ENCODE peak calls at places on chromosomes 5 and 9, in ten cellular contexts. Y is SK-N-SH; P is foreskin keratinocyte; K is CD8-positive, alpha-beta T cell; V is endothelial cell of umbilical vein; W is pancreas; R is GM12878; C is transverse colon; B is kidney; M is left ventricle myocardium inferior. N is an unnamed sample. For H3K4me1, the result is how much of the 10 kb centered on the place peaks cover.

GRCh38 chr9:4548796-4549725 is 58.8 kb downstream of the SLC1A1 start:
- DNase-seq in M (peak), K (no peak), Y (peak), C (peak), P (no peak), V (peak), W (no peak), R (no peak), B (no peak), N (no peak)

GRCh38 chr5:118196229-118196628 is 792.1 kb downstream of the DTWD2 start:
- DNase-seq in V (no peak), K (no peak), W (no peak), Y (no peak), C (no peak), P (no peak), R (no peak), B (no peak), M (no peak), N (no peak)

GRCh38 chr5:144880513-144880912 is 709.8 kb downstream of the KCTD16 start:
- DNase-seq in K (no peak), W (no peak), M (no peak), Y (no peak), P (no peak), C (no peak), R (no peak), V (no peak), B (no peak), N (no peak)

GRCh38 chr5:35046754-35047153 is 995 bp downstream of the AGXT2 start:
- DNase-seq in W (no peak), R (no peak), P (no peak), K (no peak), Y (no peak), C (no peak), M (no peak), B (no peak), V (no peak), N (no peak)

GRCh38 chr5:114408847-114409246 is 47.0 kb downstream of the KCNN2 start:
- DNase-seq in B (no peak), V (no peak), Y (no peak), W (no peak), R (no peak), K (no peak), C (no peak), P (no peak), M (no peak), N (no peak)

GRCh38 chr5:126568206-126568755 is 26.7 kb downstream of the ALDH7A1 start:
- DNase-seq in V (no peak), K (no peak), R (no peak), M (no peak), W (no peak), C (no peak), Y (no peak), P (no peak), B (no peak), N (no peak)

GRCh38 chr9:26034776-26035175 is 356.5 kb upstream of the TUSC1 start:
- DNase-seq in R (no peak), P (no peak), W (no peak), Y (no peak), M (no peak), V (no peak), B (no peak), K (no peak), C (no peak), N (no peak)

GRCh38 chr9:137237759-137238726 is 3.0 kb upstream of the TUBB4B start:
- DNase-seq in K (no peak), R (no peak), V (no peak), P (no peak), M (no peak), Y (no peak), B (no peak), W (no peak), C (peak), N (no peak)

GRCh38 chr9:129005336-129005997 is 22.7 kb downstream of the SH3GLB2 start:
- DNase-seq in W (no peak), B (peak), M (no peak), P (no peak), K (no peak), V (no peak), R (no peak), Y (no peak), C (no peak), N (no peak)

GRCh38 chr5:22887566-22887965 is 34.4 kb upstream of the CDH12 start:
- DNase-seq in Y (no peak), W (no peak), R (no peak), M (no peak), C (no peak), B (no peak), P (no peak), V (no peak), K (no peak), N (no peak)

GRCh38 chr9:89892053-89892419 is 287.2 kb downstream of the GADD45G start:
- DNase-seq in B (no peak), R (no peak), M (no peak), P (no peak), Y (no peak), C (no peak), K (no peak), W (no peak), V (no peak), N (no peak)

GRCh38 chr9:136577941-136578619 is 32.2 kb upstream of the NOTCH1 start:
- DNase-seq in C (no peak), R (no peak), V (no peak), B (peak), P (no peak), W (no peak), K (no peak), Y (no peak), M (no peak), N (no peak)

GRCh38 chr9:32968101-32969011 is 33.1 kb downstream of the APTX start:
- DNase-seq in Y (peak), W (peak), M (no peak), C (peak), V (peak), K (peak), B (no peak), R (no peak), P (no peak), N (peak)

GRCh38 chr5:56247596-56247995 is 14.5 kb upstream of the ANKRD55 start:
- DNase-seq in V (peak), K (no peak), C (no peak), P (no peak), B (no peak), R (no peak), W (no peak), Y (no peak), M (no peak), N (no peak)

GRCh38 chr9:17665450-17665849 is 86.6 kb downstream of the SH3GL2 start:
- DNase-seq in V (no peak), K (no peak), Y (no peak), R (no peak), P (no peak), M (no peak), W (no peak), C (no peak), B (no peak), N (no peak)

GRCh38 chr5:169161022-169161680 is 139.8 kb downstream of the SLIT3 start:
- DNase-seq in R (no peak), P (no peak), B (peak), Y (peak), W (peak), C (no peak), K (no peak), M (peak), V (peak), N (peak)

GRCh38 chr5:154708207-154708606 is 47.0 kb upstream of the LARP1 start:
- DNase-seq in B (no peak), R (no peak), P (no peak), M (no peak), W (no peak), K (no peak), Y (no peak), V (no peak), C (no peak), N (no peak)

GRCh38 chr9:116565986-116566385 is 121.1 kb upstream of the TRIM32 start:
- DNase-seq in M (no peak), P (peak), Y (no peak), K (no peak), W (no peak), V (no peak), R (no peak), C (no peak), B (no peak), N (no peak)

GRCh38 chr5:160303690-160304089 is 8.7 kb downstream of the CCNJL start:
- DNase-seq in M (peak), B (no peak), C (no peak), V (no peak), P (no peak), R (no peak), Y (no peak), W (no peak), K (no peak), N (no peak)

GRCh38 chr5:115097236-115097635 is 72.5 kb downstream of the TRIM36 start:
- DNase-seq in W (no peak), R (no peak), V (no peak), Y (no peak), P (no peak), K (no peak), B (no peak), C (no peak), M (no peak), N (no peak)

GRCh38 chr5:93581738-93582414 is 857 bp upstream of the NR2F1-AS1 start:
- DNase-seq in R (no peak), W (no peak), C (no peak), K (no peak), B (no peak), Y (no peak), P (no peak), V (peak), M (no peak), N (no peak)

GRCh38 chr9:87087197-87087596 is 139.9 kb upstream of the GAS1 start:
- DNase-seq in M (no peak), C (no peak), V (no peak), Y (no peak), P (no peak), W (no peak), K (no peak), R (no peak), B (no peak), N (no peak)

GRCh38 chr9:118595719-118596305 is 773.4 kb downstream of the BRINP1 start:
- DNase-seq in B (no peak), V (peak), C (peak), K (no peak), M (no peak), Y (peak), W (no peak), P (peak), R (no peak), N (no peak)

GRCh38 chr9:138116521-138116920 is 238.9 kb downstream of the CACNA1B start:
- DNase-seq in B (peak), P (no peak), Y (peak), R (no peak), V (no peak), M (no peak), C (no peak), W (no peak), K (no peak), N (no peak)

GRCh38 chr5:124285071-124285470 is 461.4 kb downstream of the ZNF608 start:
- DNase-seq in M (no peak), V (no peak), W (peak), K (no peak), Y (no peak), B (no peak), R (no peak), C (no peak), P (no peak), N (peak)

GRCh38 chr5:172911976-172912375 is 47.2 kb upstream of the RPL26L1 start:
- DNase-seq in C (no peak), W (no peak), K (no peak), R (no peak), Y (no peak), P (no peak), V (no peak), M (no peak), B (no peak), N (no peak)

GRCh38 chr9:15421532-15421931 is 1.1 kb upstream of the SNAPC3 start:
- DNase-seq in W (no peak), P (no peak), M (no peak), K (no peak), C (peak), Y (no peak), B (no peak), V (no peak), R (no peak), N (no peak)

GRCh38 chr9:80698725-80699124 is 990.6 kb downstream of the TLE1 start:
- DNase-seq in B (no peak), R (no peak), P (no peak), K (no peak), Y (no peak), V (no peak), W (no peak), M (no peak), C (no peak), N (no peak)

GRCh38 chr5:57478826-57479225 is 3.8 kb downstream of the ACTBL2 start:
- DNase-seq in R (no peak), B (no peak), W (no peak), V (no peak), Y (no peak), M (no peak), P (no peak), C (no peak), K (no peak), N (no peak)

GRCh38 chr5:41925555-41925946 is 470 bp downstream of the FBXO4 start:
- DNase-seq in R (no peak), V (peak), P (peak), M (peak), C (no peak), K (no peak), W (peak), Y (no peak), B (peak), N (no peak)

GRCh38 chr5:113039229-113039628 is 62.6 kb downstream of the DCP2 start:
- DNase-seq in V (no peak), M (no peak), B (no peak), Y (no peak), C (no peak), W (no peak), R (no peak), K (no peak), P (no peak), N (peak)

GRCh38 chr5:150103678-150104549 is 17.6 kb upstream of the CSF1R start:
- DNase-seq in W (no peak), K (no peak), B (no peak), V (no peak), R (no peak), Y (no peak), M (no peak), C (no peak), P (no peak), N (peak)

GRCh38 chr9:133572821-133573361 is 36.3 kb downstream of the FAM163B start:
- DNase-seq in M (peak), K (no peak), Y (peak), B (no peak), W (no peak), P (no peak), V (no peak), R (no peak), C (peak), N (peak)

GRCh38 chr5:149829954-149830353 is 99.8 kb downstream of the PPARGC1B start:
- DNase-seq in P (no peak), R (no peak), V (no peak), C (no peak), B (no peak), W (no peak), K (no peak), Y (peak), M (no peak), N (no peak)

GRCh38 chr9:74760031-74760700 is 127.6 kb downstream of the TRPM6 start:
- DNase-seq in C (no peak), V (no peak), B (no peak), P (peak), W (no peak), M (no peak), K (no peak), R (no peak), Y (no peak), N (no peak)

GRCh38 chr9:136695435-136695895 is 8.2 kb upstream of the AGPAT2 start:
- DNase-seq in P (no peak), B (peak), Y (no peak), M (no peak), K (no peak), R (no peak), C (peak), V (peak), W (peak), N (peak)

GRCh38 chr9:129558551-129559505 is 62.1 kb downstream of the C9orf50 start:
- DNase-seq in R (no peak), P (no peak), C (no peak), Y (peak), W (no peak), M (no peak), V (no peak), B (peak), K (no peak), N (no peak)

GRCh38 chr9:127563579-127563978 is 48.5 kb upstream of the STXBP1 start:
- DNase-seq in P (no peak), Y (no peak), W (no peak), K (no peak), V (no peak), R (no peak), B (no peak), M (no peak), C (no peak), N (no peak)

GRCh38 chr9:127561491-127562270 is 50.4 kb upstream of the STXBP1 start:
- DNase-seq in K (no peak), W (peak), Y (no peak), V (peak), C (peak), M (peak), P (peak), R (no peak), B (peak), N (peak)

GRCh38 chr9:127565231-127565630 is 46.8 kb upstream of the STXBP1 start:
- DNase-seq in K (no peak), M (no peak), R (no peak), P (no peak), B (no peak), C (no peak), Y (no peak), W (no peak), V (no peak), N (no peak)

GRCh38 chr9:127562841-127563523 is 49.1 kb upstream of the STXBP1 start:
- DNase-seq in Y (no peak), B (no peak), C (no peak), V (peak), K (no peak), M (no peak), W (no peak), R (no peak), P (no peak), N (no peak)

GRCh38 chr9:127562271-127562780 is 49.8 kb upstream of the STXBP1 start:
- DNase-seq in M (no peak), V (no peak), Y (no peak), B (no peak), R (no peak), C (no peak), P (no peak), K (no peak), W (no peak), N (no peak)
- H3K4me1 ChIP-seq in M (half or more), V (half or more), Y (half or more), B (under half), R (under half), C (half or more), P (under half), K (under half), W (under half), N (half or more)

DNA sequence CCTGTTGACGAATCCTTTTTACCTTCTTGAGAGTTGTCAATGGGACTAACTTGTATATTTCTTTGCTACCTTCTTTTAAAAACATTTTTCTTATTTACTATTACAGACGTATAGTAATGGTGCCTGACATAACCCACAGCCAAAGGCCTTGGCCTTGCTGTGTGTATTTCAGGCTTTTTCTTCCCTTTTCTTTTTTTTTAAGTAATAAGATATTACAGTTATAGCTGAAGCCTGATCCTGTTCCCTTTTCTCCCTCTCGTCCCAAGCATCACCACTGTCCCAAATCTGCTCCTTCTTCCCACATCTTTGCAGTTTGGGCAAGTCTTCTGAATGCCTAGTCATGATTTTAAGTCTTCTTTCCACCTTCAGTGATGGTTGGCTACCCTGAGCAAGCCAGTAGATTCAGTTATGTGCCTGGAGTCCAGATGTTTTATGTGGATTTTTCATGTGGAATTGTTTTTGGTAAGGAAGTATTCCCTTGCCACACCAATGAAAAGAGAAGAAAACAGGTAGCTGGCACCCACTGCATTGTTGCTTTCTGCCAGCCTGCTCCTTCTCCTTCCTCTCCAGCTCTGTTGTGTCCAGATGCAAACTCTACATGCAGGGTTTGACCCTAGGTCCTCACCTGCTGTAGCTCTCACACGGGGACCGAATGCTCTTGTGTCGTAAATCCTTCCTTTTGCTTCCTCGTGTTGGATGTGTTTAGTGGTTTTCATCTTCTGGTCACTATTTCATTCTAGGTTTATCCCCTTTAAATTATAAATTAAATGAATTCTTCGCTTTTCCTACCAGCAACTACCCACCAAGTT is 26.5 kb downstream of the ABL1 start:
- DNase-seq in R (no peak), K (no peak), M (no peak), P (no peak), W (no peak), B (no peak), C (no peak), Y (no peak), V (no peak), N (no peak)
- H3K27ac ChIP-seq in R (no peak), K (no peak), M (peak), P (no peak), W (no peak), B (no peak), C (peak), Y (peak), V (peak), N (no peak)

DNA sequence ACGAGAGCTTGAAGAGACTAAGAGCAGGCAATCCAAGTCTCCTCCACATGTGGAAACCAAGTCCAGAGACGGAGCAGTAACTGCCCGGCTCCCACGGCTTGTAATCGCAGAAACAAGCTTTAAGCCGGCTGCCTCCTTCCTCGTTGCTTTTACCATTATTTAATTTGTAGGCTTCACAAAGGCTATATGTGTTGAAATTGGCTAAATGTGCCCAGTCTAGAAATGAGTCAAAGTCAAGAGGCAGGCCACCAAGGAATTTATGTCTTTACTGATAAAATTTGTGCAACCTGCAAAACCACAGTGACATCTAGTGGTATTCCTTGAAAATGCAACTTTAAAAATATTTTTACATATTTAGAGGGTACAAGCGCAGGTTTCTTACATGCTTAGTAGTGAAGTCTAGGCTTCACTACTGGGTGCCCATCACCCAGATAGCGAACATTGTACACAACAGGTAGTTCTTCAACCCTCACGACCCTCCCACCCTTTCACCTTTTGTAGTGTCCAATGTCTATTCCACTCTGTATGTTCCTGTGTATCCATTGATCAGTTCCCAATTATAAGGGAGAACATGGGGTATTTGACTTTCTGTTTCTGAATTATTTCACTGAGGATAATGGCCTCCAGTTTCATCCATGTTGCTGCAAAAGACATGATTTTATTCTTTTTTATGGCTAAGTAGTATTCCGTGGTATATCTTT is 33.5 kb upstream of the EBF1 start:
- DNase-seq in R (peak), C (no peak), K (no peak), Y (peak), B (no peak), V (peak), P (peak), M (no peak), W (no peak), N (no peak)
- TF ChIP-seq CTCF in R (peak), C (peak), K (peak), Y (peak), B (peak), V (peak), P (peak), M (peak), W (peak), N (peak)

DNA sequence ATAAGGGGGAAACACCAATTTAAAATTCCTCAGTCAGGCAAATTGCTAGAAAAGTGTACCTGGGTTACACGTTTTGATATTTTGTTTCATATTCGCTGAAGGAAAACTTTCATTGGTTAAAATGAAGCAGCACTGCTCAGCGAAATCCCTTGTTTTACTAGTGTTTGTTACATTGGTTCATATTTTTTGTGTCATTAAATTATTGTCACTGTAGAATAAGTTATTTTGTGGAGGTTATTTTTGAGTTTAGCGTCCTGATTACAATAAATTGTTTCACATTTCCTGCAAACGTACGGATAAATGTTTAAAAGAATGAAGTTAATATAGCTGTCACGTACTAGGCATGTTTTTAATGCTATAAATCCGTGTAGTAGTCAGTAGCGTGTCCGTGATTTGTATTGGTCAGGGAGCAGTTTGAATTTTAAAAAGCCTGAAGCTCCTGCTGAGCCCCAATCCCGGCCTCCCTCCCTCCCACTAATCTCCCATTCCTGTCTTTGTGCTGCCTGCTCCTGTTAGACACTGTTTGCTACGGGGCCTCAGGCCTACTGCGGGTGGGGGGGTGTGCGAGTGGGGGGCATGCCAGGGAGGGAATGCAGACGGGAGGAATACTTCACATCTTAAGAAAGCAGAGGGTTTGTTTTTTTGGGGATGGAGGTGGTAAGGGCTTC is 2.0 kb downstream of the NIPBL start:
- DNase-seq in C (no peak), M (no peak), W (no peak), V (peak), P (no peak), K (no peak), B (peak), R (no peak), Y (peak), N (no peak)
- H3K4me1 ChIP-seq in C (half or more), M (half or more), W (half or more), V (under half), P (under half), K (half or more), B (under half), R (under half), Y (under half), N (under half)

N was measured in lung.